ENCODE peak calls at places on chromosomes 6 and 20, in nine cellular contexts. Z, S, E, H, R, Q, P, U and B are unnamed samples.

GRCh38 chr6:139316622-139317317 is 25.0 kb upstream of the TXLNB start:
- ATAC-seq in H (no peak), Q (no peak), R (no peak), S (no peak), U (no peak), E (no peak), P (no peak), Z (no peak), B (no peak)

GRCh38 chr6:129507059-129507807 is 202.7 kb downstream of the ARHGAP18 start:
- ATAC-seq in Q (no peak), R (no peak), E (no peak), Z (no peak), P (no peak), H (peak; percentile 83), S (no peak), U (peak; percentile 59), B (no peak)

GRCh38 chr6:136059308-136059707 is 190.8 kb downstream of the MTFR2 start:
- ATAC-seq in Z (no peak), E (no peak), R (no peak), P (no peak), Q (no peak), S (no peak), H (no peak), U (no peak), B (no peak)

GRCh38 chr6:142874676-142875075 is 70.3 kb downstream of the HIVEP2 start:
- ATAC-seq in Q (peak; percentile 35), P (peak; percentile 61), S (peak; percentile 23), R (no peak), E (peak; percentile 27), U (peak; percentile 19), Z (peak; percentile 25), H (peak; percentile 41), B (no peak)

GRCh38 chr6:29633532-29633901 is 534 bp upstream of the GABBR1 start:
- ATAC-seq in S (no peak), Q (no peak), E (peak; percentile 1), H (peak; percentile 2), U (no peak), R (peak; percentile 15), P (peak; percentile 3), Z (no peak), B (no peak)

GRCh38 chr6:139369068-139369467 is 5.4 kb downstream of the CITED2 start:
- ATAC-seq in Z (no peak), H (no peak), U (no peak), R (no peak), Q (no peak), E (no peak), P (no peak), S (no peak), B (no peak)

GRCh38 chr6:2643935-2644539 is 106.7 kb downstream of the MYLK4 start:
- ATAC-seq in Z (no peak), U (no peak), S (no peak), R (no peak), P (no peak), Q (no peak), H (no peak), E (no peak), B (no peak)

GRCh38 chr6:106103728-106104109 is 17.6 kb downstream of the PRDM1 start:
- ATAC-seq in E (no peak), U (peak; percentile 81), Q (peak; percentile 41), R (no peak), Z (peak; percentile 52), P (peak; percentile 68), S (peak; percentile 56), H (peak; percentile 47), B (peak; percentile 68)

GRCh38 chr20:15555913-15556312 is 1017.3 kb downstream of the KIF16B start:
- ATAC-seq in E (no peak), P (no peak), Q (no peak), Z (no peak), U (no peak), H (no peak), R (no peak), S (no peak), B (no peak)

GRCh38 chr20:45752747-45753146 is 30.6 kb downstream of the SPINT4 start:
- ATAC-seq in Q (peak; percentile 97), U (no peak), S (peak; percentile 58), Z (peak; percentile 51), R (no peak), H (no peak), P (no peak), E (no peak), B (no peak)

GRCh38 chr6:4797590-4797989 is 21.4 kb downstream of the CDYL start:
- ATAC-seq in Z (no peak), E (peak; percentile 64), Q (peak; percentile 39), P (no peak), S (no peak), R (no peak), U (no peak), H (no peak), B (no peak)

GRCh38 chr20:49169547-49169946 is 18.6 kb downstream of the STAU1 start:
- ATAC-seq in U (no peak), Q (no peak), S (no peak), Z (no peak), E (no peak), P (no peak), H (no peak), R (no peak), B (no peak)

GRCh38 chr20:32528905-32529670 is 56.0 kb downstream of the NOL4L start:
- ATAC-seq in R (no peak), P (no peak), E (no peak), Q (no peak), U (no peak), H (no peak), Z (no peak), S (no peak), B (no peak)

GRCh38 chr20:49785149-49785850 is 27.3 kb upstream of the SLC9A8 start:
- ATAC-seq in E (no peak), U (no peak), H (no peak), R (no peak), Z (no peak), S (peak; percentile 57), Q (no peak), P (no peak), B (peak; percentile 72)

GRCh38 chr6:56914791-56915658 is 39.9 kb upstream of the BEND6 start:
- ATAC-seq in H (no peak), Z (no peak), R (no peak), Q (peak; percentile 81), S (peak; percentile 29), P (no peak), E (no peak), U (peak; percentile 51), B (no peak)

GRCh38 chr6:142569676-142570075 is 267.9 kb downstream of the ADGRG6 start:
- ATAC-seq in U (peak; percentile 12), Z (no peak), P (no peak), Q (peak; percentile 59), E (no peak), H (no peak), S (peak; percentile 22), R (no peak), B (no peak)

GRCh38 chr20:43438578-43439316 is 18.9 kb upstream of the SRSF6 start:
- ATAC-seq in E (no peak), R (no peak), H (no peak), S (peak; percentile 93), P (no peak), Z (no peak), U (no peak), Q (no peak), B (peak; percentile 87)

GRCh38 chr6:108528878-108529277 is 31.8 kb upstream of the FOXO3 start:
- ATAC-seq in R (no peak), H (no peak), S (no peak), E (no peak), P (no peak), Z (no peak), Q (no peak), U (no peak), B (no peak)

GRCh38 chr6:39333626-39334025 is 11.1 kb upstream of the KCNK16 start:
- ATAC-seq in U (no peak), P (no peak), H (no peak), E (no peak), R (no peak), S (no peak), Z (no peak), Q (no peak), B (no peak)

GRCh38 chr6:99187429-99187828 is 162.0 kb downstream of the FAXC start:
- ATAC-seq in R (no peak), E (no peak), U (peak; percentile 68), Q (no peak), H (peak; percentile 61), S (no peak), Z (no peak), P (no peak), B (no peak)

GRCh38 chr20:42734660-42735368 is 454.9 kb downstream of the PTPRT start:
- ATAC-seq in Q (no peak), S (no peak), Z (no peak), R (no peak), H (no peak), U (no peak), E (no peak), P (no peak), B (no peak)